ENCODE peak calls at places on chromosomes 11 and 22, in ten cellular contexts. P is K562; I is CD8-positive, alpha-beta T cell; S is ovary; B is endothelial cell of umbilical vein; G is GM12878; Z is HCT116; J is brain microvascular endothelial cell; C is pancreas; A is cardiac fibroblast. U is an unnamed sample.

GRCh38 chr22:29072979-29073617 is at the start of gene KREMEN1:
- DNase-seq in Z (no peak), C (peak; percentile 37), J (no peak), S (peak; percentile 41), I (no peak), A (no peak), B (no peak), P (no peak), G (no peak), U (no peak)

GRCh38 chr11:60485987-60486386 is 6.6 kb upstream of the MS4A12 start:
- DNase-seq in C (peak; percentile 25), P (peak; percentile 64), G (peak; percentile 86), Z (peak; percentile 79), J (no peak), I (no peak), A (peak; percentile 7), B (peak; percentile 17), S (no peak), U (no peak)

GRCh38 chr11:45193695-45194094 is 47.3 kb downstream of the PRDM11 start:
- DNase-seq in A (no peak), S (peak; percentile 35), C (no peak), G (no peak), P (no peak), I (no peak), J (no peak), Z (no peak), B (no peak), U (peak; percentile 64)

GRCh38 chr11:12560861-12561260 is 113.4 kb upstream of the TEAD1 start:
- DNase-seq in J (no peak), B (no peak), G (no peak), A (no peak), C (no peak), S (no peak), Z (no peak), I (no peak), P (no peak), U (no peak)

GRCh38 chr11:36292311-36292722 is 3.1 kb upstream of the COMMD9 start:
- DNase-seq in P (peak; percentile 49), C (no peak), Z (peak; percentile 26), G (peak; percentile 23), S (no peak), B (peak; percentile 46), J (no peak), A (peak; percentile 73), I (no peak), U (no peak)

GRCh38 chr22:46336119-46337078 is 885 bp downstream of the TRMU start:
- DNase-seq in B (peak; percentile 43), J (no peak), I (no peak), C (no peak), P (peak; percentile 42), S (no peak), Z (no peak), G (no peak), A (peak; percentile 27), U (peak; percentile 35)

GRCh38 chr11:101583180-101584128 is at the start of gene TRPC6:
- DNase-seq in G (no peak), P (no peak), S (peak; percentile 39), Z (no peak), I (no peak), A (peak; percentile 40), B (no peak), C (no peak), J (peak; percentile 25), U (peak; percentile 49)

GRCh38 chr11:92765965-92766371 is 203.5 kb upstream of the MTNR1B start:
- DNase-seq in B (peak; percentile 63), S (peak; percentile 21), P (peak; percentile 1), G (no peak), Z (no peak), A (peak; percentile 9), C (no peak), J (peak; percentile 35), I (no peak), U (no peak)

GRCh38 chr11:120632579-120632978 is 121.0 kb downstream of the GRIK4 start:
- DNase-seq in C (no peak), G (no peak), I (no peak), J (no peak), B (no peak), S (no peak), Z (no peak), P (peak; percentile 22), A (no peak), U (no peak)
- TF ChIP-seq CTCF in C (no peak), G (peak; percentile 16), I (no peak), J (peak; percentile 52), B (no peak), S (no peak), Z (peak; percentile 52), P (peak; percentile 37), A (no peak), U (no peak)

GRCh38 chr11:88329563-88330250 is 7.8 kb downstream of the CTSC start:
- DNase-seq in J (no peak), A (no peak), Z (no peak), I (no peak), S (no peak), C (no peak), P (no peak), G (no peak), B (no peak), U (no peak)

GRCh38 chr11:88330826-88331428 is 6.6 kb downstream of the CTSC start:
- DNase-seq in Z (no peak), J (no peak), C (no peak), G (no peak), A (no peak), S (no peak), P (no peak), B (no peak), I (no peak), U (no peak)

GRCh38 chr11:88337342-88338222 is at the start of gene CTSC:
- DNase-seq in S (peak; percentile 93), J (peak; percentile 92), Z (peak; percentile 53), A (peak; percentile 92), G (no peak), I (peak; percentile 89), P (peak; percentile 98), C (peak; percentile 94), B (peak; percentile 85), U (peak; percentile 98)

GRCh38 chr11:88335284-88335683 is 2.3 kb downstream of the CTSC start:
- DNase-seq in Z (no peak), G (no peak), A (no peak), B (no peak), S (no peak), I (no peak), P (peak; percentile 43), J (no peak), C (no peak), U (no peak)

GRCh38 chr11:88332851-88333250 is 4.7 kb downstream of the CTSC start:
- DNase-seq in A (peak; percentile 77), J (no peak), P (no peak), S (no peak), B (no peak), Z (no peak), G (no peak), I (no peak), C (no peak), U (no peak)
- TF ChIP-seq CTCF in A (peak; percentile 10), J (no peak), P (no peak), S (no peak), B (no peak), Z (no peak), G (no peak), I (no peak), C (no peak), U (no peak)

GRCh38 chr22:17097701-17098100 is 12.9 kb downstream of the IL17RA start:
- DNase-seq in G (no peak), A (no peak), Z (no peak), S (no peak), J (no peak), C (no peak), P (no peak), B (no peak), I (no peak), U (no peak)

GRCh38 chr22:17097062-17097461 is 12.3 kb downstream of the IL17RA start:
- DNase-seq in J (no peak), S (no peak), G (no peak), C (no peak), A (no peak), Z (no peak), I (no peak), P (no peak), B (no peak), U (no peak)

GRCh38 chr22:17093081-17093480 is 8.3 kb downstream of the IL17RA start:
- DNase-seq in C (no peak), G (no peak), S (no peak), P (no peak), Z (no peak), I (no peak), J (no peak), A (no peak), B (no peak), U (no peak)

GRCh38 chr22:17096095-17096494 is 11.3 kb downstream of the IL17RA start:
- DNase-seq in S (no peak), I (no peak), B (no peak), C (no peak), J (no peak), G (no peak), Z (no peak), P (no peak), A (no peak), U (no peak)

GRCh38 chr22:17095538-17095937 is 10.7 kb downstream of the IL17RA start:
- DNase-seq in P (peak; percentile 31), Z (no peak), S (no peak), C (no peak), I (no peak), A (peak; percentile 6), G (no peak), J (no peak), B (no peak), U (no peak)
- TF ChIP-seq CTCF in P (peak; percentile 51), Z (peak; percentile 64), S (no peak), C (no peak), I (no peak), A (peak; percentile 31), G (no peak), J (peak; percentile 71), B (peak; percentile 37), U (no peak)

GRCh38 chr22:21660904-21661303 is 4.9 kb upstream of the PPIL2 start:
- DNase-seq in J (no peak), G (no peak), I (no peak), S (no peak), C (no peak), B (no peak), A (no peak), Z (no peak), P (no peak), U (no peak)

GRCh38 chr22:21661991-21662390 is 3.8 kb upstream of the PPIL2 start:
- DNase-seq in J (no peak), Z (no peak), S (no peak), C (no peak), P (no peak), G (no peak), I (no peak), A (no peak), B (no peak), U (no peak)

GRCh38 chr22:21657020-21657360 is 8.8 kb upstream of the PPIL2 start:
- DNase-seq in Z (no peak), G (no peak), A (no peak), B (no peak), S (no peak), J (no peak), P (no peak), C (no peak), I (no peak), U (no peak)

GRCh38 chr22:21659864-21660525 is 5.8 kb upstream of the PPIL2 start:
- DNase-seq in S (no peak), C (no peak), J (no peak), I (no peak), P (peak; percentile 76), A (no peak), B (no peak), G (no peak), Z (no peak), U (no peak)

DNA sequence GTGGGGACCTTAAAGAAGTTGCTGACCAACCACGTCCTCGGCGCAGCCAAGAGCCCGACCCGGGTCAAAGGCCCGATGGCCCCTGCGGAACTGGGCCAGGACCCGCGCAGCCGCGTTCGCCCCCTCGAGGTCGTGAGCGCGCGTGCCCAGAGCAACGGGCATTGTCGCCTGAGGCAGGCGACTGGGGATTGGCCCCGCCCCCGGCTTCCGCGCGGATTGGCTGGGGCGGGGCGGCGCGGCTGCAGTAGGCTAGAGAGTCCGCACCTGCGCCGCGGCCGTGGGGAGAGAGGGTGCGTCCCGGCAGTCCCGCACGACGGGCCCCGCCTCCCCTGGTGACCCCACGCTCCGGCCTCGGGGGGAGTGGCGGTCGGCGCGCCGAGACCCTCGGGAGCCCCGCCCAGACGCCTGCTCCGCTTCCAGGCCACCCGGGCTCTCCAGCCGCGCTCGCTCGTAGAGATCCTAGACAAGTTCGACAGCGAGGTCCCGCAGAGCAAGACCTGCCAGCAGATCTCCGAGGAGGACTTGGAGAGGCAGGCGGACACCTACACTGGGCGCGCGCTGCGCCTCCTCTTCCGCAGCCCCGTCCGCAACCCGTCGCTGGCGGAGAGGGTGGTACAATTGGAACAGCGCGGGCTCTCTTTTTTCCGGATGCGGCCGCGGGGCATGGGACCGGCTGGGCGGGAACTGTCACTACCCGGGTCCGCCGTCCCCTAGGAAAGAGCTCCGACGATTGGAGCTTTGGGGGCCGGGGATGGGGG is 8.3 kb upstream of the PPIL2 start:
- DNase-seq in G (peak; percentile 39), P (peak; percentile 100), Z (peak; percentile 31), A (peak; percentile 28), J (no peak), S (no peak), B (peak; percentile 55), C (peak; percentile 81), I (peak; percentile 80), U (peak; percentile 71)
- TF ChIP-seq CTCF in G (peak; percentile 21), P (no peak), Z (peak; percentile 22), A (no peak), J (peak; percentile 2), S (no peak), B (no peak), C (peak; percentile 19), I (peak; percentile 44), U (no peak)

U was measured in testis.